ENCODE peak calls at places on chromosomes 2 and 18, in four cellular contexts. P, D, S and A are unnamed samples.
A peak's percentile ranks its signal among the peaks of the same experiment; 100 is the strongest.

GRCh38 chr2:25851740-25852503 is 26.4 kb downstream of the ASXL2 start:
- DNase-seq in S (peak; percentile 73), D (no peak), P (peak; percentile 90), A (peak; percentile 6)

GRCh38 chr18:79399275-79400081 is 3.7 kb downstream of the NFATC1 start:
- DNase-seq in P (no peak), S (no peak), D (peak; percentile 78), A (peak; percentile 38)

GRCh38 chr18:48562075-48562474 is 23.2 kb downstream of the CTIF start:
- DNase-seq in D (no peak), P (no peak), S (no peak), A (no peak)

GRCh38 chr2:207772081-207772843 is 2.6 kb upstream of the FZD5 start:
- DNase-seq in D (no peak), S (no peak), P (no peak), A (peak; percentile 30)

GRCh38 chr18:48750485-48751175 is 200.1 kb downstream of the SMAD7 start:
- DNase-seq in D (no peak), P (peak; percentile 47), S (no peak), A (no peak)

GRCh38 chr2:40285391-40285790 is 166.5 kb downstream of the SLC8A1 start:
- DNase-seq in S (no peak), P (no peak), D (no peak), A (no peak)

GRCh38 chr2:128410035-128410757 is 91.5 kb upstream of the HS6ST1 start:
- DNase-seq in D (no peak), S (no peak), P (no peak), A (no peak)

GRCh38 chr2:54239427-54239826 is 16.6 kb downstream of the TSPYL6 start:
- DNase-seq in S (peak; percentile 28), D (no peak), P (peak; percentile 95), A (no peak)

GRCh38 chr2:150585221-150585971 is 97.9 kb upstream of the RND3 start:
- DNase-seq in D (no peak), P (no peak), S (no peak), A (no peak)

GRCh38 chr2:213920014-213920413 is 490.8 kb upstream of the VWC2L start:
- DNase-seq in D (no peak), S (no peak), P (no peak), A (no peak)

GRCh38 chr2:29010946-29011649 is 30.0 kb downstream of the TOGARAM2 start:
- DNase-seq in S (no peak), P (peak; percentile 74), D (no peak), A (no peak)

GRCh38 chr2:59297829-59298228 is 1056.7 kb upstream of the FANCL start:
- DNase-seq in P (no peak), D (no peak), S (no peak), A (no peak)

GRCh38 chr2:208249241-208249640 is 5.6 kb downstream of the IDH1 start:
- DNase-seq in S (no peak), P (no peak), D (no peak), A (no peak)

GRCh38 chr2:128304715-128305554 is 13.7 kb downstream of the HS6ST1 start:
- DNase-seq in P (peak; percentile 96), S (peak; percentile 100), D (peak; percentile 89), A (no peak)

GRCh38 chr18:79248495-79249078 is 147.1 kb upstream of the NFATC1 start:
- DNase-seq in D (no peak), S (no peak), P (peak; percentile 25), A (no peak)

GRCh38 chr2:30758315-30758714 is 48.9 kb downstream of the CAPN13 start:
- DNase-seq in P (no peak), D (no peak), S (no peak), A (no peak)

GRCh38 chr18:75491361-75491760 is 63.9 kb upstream of the SMIM21 start:
- DNase-seq in P (no peak), D (no peak), S (no peak), A (no peak)

GRCh38 chr2:216689397-216689796 is 6.0 kb downstream of the IGFBP5 start:
- DNase-seq in P (no peak), D (no peak), S (no peak), A (no peak)

GRCh38 chr2:64442801-64443429 is 11.0 kb upstream of the LGALSL start:
- DNase-seq in P (no peak), D (no peak), S (no peak), A (no peak)

GRCh38 chr2:25276569-25277465 is 64.9 kb downstream of the DNMT3A start:
- DNase-seq in D (no peak), P (no peak), S (no peak), A (peak; percentile 91)

DNA sequence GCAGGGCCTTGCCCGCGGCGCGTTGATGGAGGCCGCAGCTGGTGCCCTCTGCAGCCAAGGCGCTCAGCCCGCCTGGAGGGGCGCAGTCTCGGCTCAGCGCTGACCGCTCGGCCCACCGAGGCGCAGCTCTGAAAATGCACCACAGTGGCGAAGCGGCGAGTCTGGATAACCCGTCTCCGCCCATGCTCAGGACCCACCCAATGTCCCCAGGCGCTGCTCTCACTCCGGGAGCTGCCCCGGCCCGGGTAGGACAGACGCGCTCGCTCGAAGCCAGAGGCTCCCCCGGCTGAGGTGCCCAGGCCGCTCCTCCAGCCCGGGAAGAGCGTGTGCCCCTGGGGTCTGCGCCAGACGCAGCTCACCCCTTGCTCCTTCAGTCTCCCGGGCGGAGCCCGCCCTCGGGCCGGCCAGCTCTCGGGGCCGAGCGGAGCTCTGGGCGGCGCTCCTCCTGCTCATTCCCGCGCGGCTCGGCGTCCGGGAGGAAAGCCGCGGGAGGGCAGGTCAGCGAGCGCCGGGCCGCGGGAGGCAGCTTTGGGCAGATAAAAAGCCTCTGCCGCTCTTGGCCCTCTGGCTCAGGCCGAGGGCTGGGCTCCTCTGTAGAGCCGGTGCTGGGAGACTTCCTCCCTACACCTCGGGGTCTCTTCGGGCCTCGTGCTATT is 1.6 kb upstream of the TBR1 start:
- DNase-seq in S (no peak), P (peak; percentile 29), D (peak; percentile 78), A (peak; percentile 60)
- TF ChIP-seq CTCF in S (no peak), P (no peak), D (no peak), A (no peak)

GRCh38 chr2:130342020-130342532 is 621 bp upstream of the IMP4 start:
- DNase-seq in D (peak; percentile 92), S (peak; percentile 97), P (peak; percentile 97), A (peak; percentile 79)

GRCh38 chr2:130341562-130342019 is 1.1 kb upstream of the IMP4 start:
- DNase-seq in D (no peak), P (no peak), S (peak; percentile 33), A (no peak)

GRCh38 chr2:130344578-130344977 is 1.9 kb downstream of the IMP4 start:
- DNase-seq in P (no peak), S (no peak), D (no peak), A (no peak)

GRCh38 chr2:130345091-130345490 is 2.4 kb downstream of the IMP4 start:
- DNase-seq in P (no peak), D (no peak), S (no peak), A (no peak)

GRCh38 chr2:130342533-130343275 is at the start of gene IMP4:
- DNase-seq in S (peak; percentile 99), D (peak; percentile 95), P (peak; percentile 100), A (peak; percentile 84)
- TF ChIP-seq CTCF in S (no peak), D (no peak), P (peak; percentile 45), A (no peak)

GRCh38 chr2:20963867-20964266 is 80.0 kb downstream of the APOB start:
- DNase-seq in D (no peak), S (no peak), P (no peak), A (no peak)

GRCh38 chr2:20965221-20965620 is 78.7 kb downstream of the APOB start:
- DNase-seq in P (no peak), S (no peak), D (no peak), A (no peak)

GRCh38 chr2:20961858-20962257 is 82.0 kb downstream of the APOB start:
- DNase-seq in S (no peak), D (no peak), P (no peak), A (no peak)

GRCh38 chr2:20966061-20966460 is 77.8 kb downstream of the APOB start:
- DNase-seq in S (no peak), D (no peak), P (no peak), A (no peak)

GRCh38 chr2:20962939-20963543 is 80.8 kb downstream of the APOB start:
- DNase-seq in P (peak; percentile 52), D (no peak), S (peak; percentile 73), A (peak; percentile 80)
- TF ChIP-seq CTCF in P (peak; percentile 90), D (peak; percentile 80), S (peak; percentile 79), A (peak; percentile 91)

GRCh38 chr2:37344453-37345361 is at the start of gene QPCT:
- DNase-seq in D (peak; percentile 75), P (peak; percentile 43), S (no peak), A (peak; percentile 63)
- TF ChIP-seq CTCF in D (no peak), P (no peak), S (no peak), A (no peak)

GRCh38 chr2:73228631-73229030 is 4.4 kb downstream of the PRADC1 start:
- DNase-seq in D (no peak), S (no peak), P (no peak), A (no peak)

GRCh38 chr2:73233154-73233931 is at the start of gene PRADC1:
- DNase-seq in P (peak; percentile 100), S (peak; percentile 100), D (peak; percentile 99), A (peak; percentile 94)

GRCh38 chr2:73233932-73234832 is at the start of gene CCT7:
- DNase-seq in P (peak; percentile 92), D (peak; percentile 90), S (peak; percentile 93), A (peak; percentile 70)

GRCh38 chr2:73235315-73236028 is 1.4 kb downstream of the CCT7 start:
- DNase-seq in D (no peak), S (no peak), P (no peak), A (no peak)

DNA sequence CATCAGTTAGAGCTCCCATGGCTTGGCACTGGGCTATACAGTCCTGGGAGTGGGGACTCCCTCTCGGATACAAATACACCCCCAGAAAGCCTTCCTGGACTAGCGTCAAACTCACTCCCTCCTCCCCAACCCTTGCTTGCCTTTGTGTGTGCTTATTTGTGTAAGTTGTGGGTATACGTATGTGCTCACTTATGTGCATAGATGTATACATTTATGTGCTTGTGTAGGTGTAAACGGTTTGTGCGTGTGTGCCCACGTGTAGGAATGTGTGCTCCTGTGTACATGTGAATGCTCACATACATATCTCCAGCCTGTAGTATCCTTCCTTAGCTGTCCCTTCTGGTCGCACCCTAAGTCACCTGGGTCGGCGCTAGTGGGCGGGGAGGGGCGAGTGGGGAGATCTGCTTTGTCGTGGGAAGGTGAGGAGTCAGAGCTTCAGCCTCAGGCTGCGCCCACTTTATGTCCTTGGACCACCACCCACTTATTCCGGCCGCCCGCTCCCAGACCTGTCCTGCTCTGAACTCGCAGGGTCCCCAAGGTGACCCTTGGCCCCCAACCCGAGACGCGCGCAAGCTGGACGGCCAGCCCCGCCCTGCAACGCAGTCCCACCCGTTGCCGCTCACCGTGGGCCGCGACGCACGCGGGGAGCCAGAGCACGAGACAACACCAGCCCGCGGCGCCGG is 427 bp downstream of the PRADC1 start:
- DNase-seq in D (no peak), P (no peak), S (no peak), A (no peak)
- TF ChIP-seq CTCF in D (no peak), P (no peak), S (no peak), A (no peak)

GRCh38 chr2:86372641-86373502 is 35.4 kb upstream of the REEP1 start:
- DNase-seq in S (peak; percentile 70), D (no peak), P (peak; percentile 25), A (peak; percentile 51)
- TF ChIP-seq CTCF in S (peak; percentile 41), D (peak; percentile 39), P (peak; percentile 67), A (peak; percentile 63)

GRCh38 chr2:130355578-130356431 is at the start of gene PTPN18:
- DNase-seq in P (peak; percentile 86), S (peak; percentile 85), D (peak; percentile 95), A (peak; percentile 79)
- TF ChIP-seq CTCF in P (peak; percentile 36), S (peak; percentile 30), D (peak; percentile 46), A (peak; percentile 46)

GRCh38 chr2:158025263-158025996 is 76.2 kb upstream of the UPP2 start:
- DNase-seq in S (no peak), D (no peak), P (peak; percentile 75), A (no peak)

GRCh38 chr2:158022888-158023287 is 78.8 kb upstream of the UPP2 start:
- DNase-seq in P (no peak), D (no peak), S (no peak), A (no peak)

GRCh38 chr2:158024288-158024898 is 77.3 kb upstream of the UPP2 start:
- DNase-seq in D (no peak), S (peak; percentile 64), P (peak; percentile 55), A (peak; percentile 62)
- TF ChIP-seq CTCF in D (peak; percentile 67), S (peak; percentile 73), P (peak; percentile 84), A (peak; percentile 95)